ENCODE peak calls at places on chromosomes 6 and 20, in six cellular contexts. One of them, this sample, is unnamed.

GRCh38 chr6:131660195-131660594 is 23.1 kb downstream of the ENPP3 start:
- DNase-seq in A549: no peak
- DNase-seq in brain microvascular endothelial cell: peak
- DNase-seq in endothelial cell: no peak
- DNase-seq in uterus: no peak
- DNase-seq in cardiac fibroblast: peak
- DNase-seq in this sample: peak

GRCh38 chr6:31130751-31131150 is 8.1 kb downstream of the PSORS1C2 start:
- DNase-seq in A549: no peak
- DNase-seq in brain microvascular endothelial cell: no peak
- DNase-seq in endothelial cell: no peak
- DNase-seq in uterus: no peak
- DNase-seq in cardiac fibroblast: no peak
- DNase-seq in this sample: no peak

GRCh38 chr6:87220997-87221396 is 65.6 kb downstream of the ZNF292 start:
- DNase-seq in A549: no peak
- DNase-seq in brain microvascular endothelial cell: no peak
- DNase-seq in endothelial cell: no peak
- DNase-seq in uterus: no peak
- DNase-seq in cardiac fibroblast: no peak
- DNase-seq in this sample: no peak

GRCh38 chr6:167735498-167736201 is 91.1 kb upstream of the AFDN start:
- DNase-seq in A549: no peak
- DNase-seq in brain microvascular endothelial cell: no peak
- DNase-seq in endothelial cell: no peak
- DNase-seq in uterus: no peak
- DNase-seq in cardiac fibroblast: no peak
- DNase-seq in this sample: no peak

GRCh38 chr20:54633903-54634302 is 158.5 kb downstream of the DOK5 start:
- DNase-seq in A549: no peak
- DNase-seq in brain microvascular endothelial cell: no peak
- DNase-seq in endothelial cell: no peak
- DNase-seq in uterus: no peak
- DNase-seq in cardiac fibroblast: no peak
- DNase-seq in this sample: no peak

GRCh38 chr6:109466212-109466923 is 10.8 kb upstream of the MICAL1 start:
- DNase-seq in A549: no peak
- DNase-seq in brain microvascular endothelial cell: no peak
- DNase-seq in endothelial cell: no peak
- DNase-seq in uterus: no peak
- DNase-seq in cardiac fibroblast: no peak
- DNase-seq in this sample: no peak

GRCh38 chr20:6515261-6515660 is 252.2 kb upstream of the BMP2 start:
- DNase-seq in A549: no peak
- DNase-seq in brain microvascular endothelial cell: no peak
- DNase-seq in endothelial cell: no peak
- DNase-seq in uterus: no peak
- DNase-seq in cardiac fibroblast: no peak
- DNase-seq in this sample: no peak

GRCh38 chr6:62904687-62905086 is 306.6 kb upstream of the FKBP1C start:
- DNase-seq in A549: no peak
- DNase-seq in brain microvascular endothelial cell: no peak
- DNase-seq in endothelial cell: no peak
- DNase-seq in uterus: no peak
- DNase-seq in cardiac fibroblast: no peak
- DNase-seq in this sample: no peak

GRCh38 chr6:1337791-1338190 is 25.9 kb downstream of the FOXQ1 start:
- DNase-seq in A549: no peak
- DNase-seq in brain microvascular endothelial cell: no peak
- DNase-seq in endothelial cell: no peak
- DNase-seq in uterus: no peak
- DNase-seq in cardiac fibroblast: no peak
- DNase-seq in this sample: no peak

GRCh38 chr6:122804962-122805499 is 16.0 kb downstream of the SMPDL3A start:
- DNase-seq in A549: no peak
- DNase-seq in brain microvascular endothelial cell: no peak
- DNase-seq in endothelial cell: no peak
- DNase-seq in uterus: no peak
- DNase-seq in cardiac fibroblast: no peak
- DNase-seq in this sample: no peak

GRCh38 chr20:54103067-54103761 is 32.8 kb upstream of the BCAS1 start:
- DNase-seq in A549: no peak
- DNase-seq in brain microvascular endothelial cell: peak
- DNase-seq in endothelial cell: peak
- DNase-seq in uterus: peak
- DNase-seq in cardiac fibroblast: peak
- DNase-seq in this sample: no peak

GRCh38 chr6:62272118-62272517 is 13.9 kb downstream of the KHDRBS2 start:
- DNase-seq in A549: no peak
- DNase-seq in brain microvascular endothelial cell: no peak
- DNase-seq in endothelial cell: no peak
- DNase-seq in uterus: no peak
- DNase-seq in cardiac fibroblast: no peak
- DNase-seq in this sample: no peak

GRCh38 chr20:5001174-5002076 is at the start of gene SLC23A2:
- DNase-seq in A549: peak
- DNase-seq in brain microvascular endothelial cell: no peak
- DNase-seq in endothelial cell: peak
- DNase-seq in uterus: peak
- DNase-seq in cardiac fibroblast: no peak
- DNase-seq in this sample: no peak

GRCh38 chr6:31701666-31702420 is 1.3 kb downstream of the ABHD16A start:
- DNase-seq in A549: no peak
- DNase-seq in brain microvascular endothelial cell: peak
- DNase-seq in endothelial cell: no peak
- DNase-seq in uterus: no peak
- DNase-seq in cardiac fibroblast: no peak
- DNase-seq in this sample: no peak

GRCh38 chr6:5501837-5502236 is 240.5 kb downstream of the FARS2 start:
- DNase-seq in A549: no peak
- DNase-seq in brain microvascular endothelial cell: no peak
- DNase-seq in endothelial cell: no peak
- DNase-seq in uterus: no peak
- DNase-seq in cardiac fibroblast: no peak
- DNase-seq in this sample: no peak

GRCh38 chr6:3259491-3259958 is 778 bp downstream of the PSMG4 start:
- DNase-seq in A549: peak
- DNase-seq in brain microvascular endothelial cell: peak
- DNase-seq in endothelial cell: peak
- DNase-seq in uterus: no peak
- DNase-seq in cardiac fibroblast: peak
- DNase-seq in this sample: no peak

GRCh38 chr20:33125983-33126382 is 42.0 kb upstream of the BPIFA2 start:
- DNase-seq in A549: no peak
- DNase-seq in brain microvascular endothelial cell: no peak
- DNase-seq in endothelial cell: no peak
- DNase-seq in uterus: no peak
- DNase-seq in cardiac fibroblast: no peak
- DNase-seq in this sample: no peak

GRCh38 chr6:111484655-111484974 is 1.6 kb upstream of the REV3L start:
- DNase-seq in A549: no peak
- DNase-seq in brain microvascular endothelial cell: no peak
- DNase-seq in endothelial cell: no peak
- DNase-seq in uterus: no peak
- DNase-seq in cardiac fibroblast: peak
- DNase-seq in this sample: no peak

GRCh38 chr6:9523462-9523861 is 891.4 kb downstream of the TFAP2A start:
- DNase-seq in A549: no peak
- DNase-seq in brain microvascular endothelial cell: peak
- DNase-seq in endothelial cell: no peak
- DNase-seq in uterus: no peak
- DNase-seq in cardiac fibroblast: peak
- DNase-seq in this sample: peak

GRCh38 chr6:8918196-8918595 is 482.9 kb upstream of the SLC35B3 start:
- DNase-seq in A549: no peak
- DNase-seq in brain microvascular endothelial cell: no peak
- DNase-seq in endothelial cell: no peak
- DNase-seq in uterus: no peak
- DNase-seq in cardiac fibroblast: no peak
- DNase-seq in this sample: no peak

GRCh38 chr6:75563032-75563431 is 38.6 kb upstream of the SENP6 start:
- DNase-seq in A549: peak
- DNase-seq in brain microvascular endothelial cell: peak
- DNase-seq in endothelial cell: no peak
- DNase-seq in uterus: no peak
- DNase-seq in cardiac fibroblast: peak
- DNase-seq in this sample: no peak
- TF ChIP-seq CTCF in A549: no peak
- TF ChIP-seq CTCF in brain microvascular endothelial cell: peak
- TF ChIP-seq CTCF in endothelial cell: peak
- TF ChIP-seq CTCF in uterus: no peak
- TF ChIP-seq CTCF in cardiac fibroblast: peak
- TF ChIP-seq CTCF in this sample: peak

GRCh38 chr20:61875221-61875885 is 190.3 kb downstream of the TAF4 start:
- DNase-seq in A549: no peak
- DNase-seq in brain microvascular endothelial cell: no peak
- DNase-seq in endothelial cell: peak
- DNase-seq in uterus: no peak
- DNase-seq in cardiac fibroblast: no peak
- DNase-seq in this sample: no peak

GRCh38 chr20:61873651-61874420 is 191.8 kb downstream of the TAF4 start:
- DNase-seq in A549: no peak
- DNase-seq in brain microvascular endothelial cell: no peak
- DNase-seq in endothelial cell: no peak
- DNase-seq in uterus: no peak
- DNase-seq in cardiac fibroblast: no peak
- DNase-seq in this sample: no peak

GRCh38 chr20:61875996-61876395 is 189.7 kb downstream of the TAF4 start:
- DNase-seq in A549: no peak
- DNase-seq in brain microvascular endothelial cell: no peak
- DNase-seq in endothelial cell: no peak
- DNase-seq in uterus: no peak
- DNase-seq in cardiac fibroblast: no peak
- DNase-seq in this sample: no peak

GRCh38 chr20:61872371-61872900 is 193.2 kb downstream of the TAF4 start:
- DNase-seq in A549: no peak
- DNase-seq in brain microvascular endothelial cell: no peak
- DNase-seq in endothelial cell: no peak
- DNase-seq in uterus: no peak
- DNase-seq in cardiac fibroblast: no peak
- DNase-seq in this sample: no peak

DNA sequence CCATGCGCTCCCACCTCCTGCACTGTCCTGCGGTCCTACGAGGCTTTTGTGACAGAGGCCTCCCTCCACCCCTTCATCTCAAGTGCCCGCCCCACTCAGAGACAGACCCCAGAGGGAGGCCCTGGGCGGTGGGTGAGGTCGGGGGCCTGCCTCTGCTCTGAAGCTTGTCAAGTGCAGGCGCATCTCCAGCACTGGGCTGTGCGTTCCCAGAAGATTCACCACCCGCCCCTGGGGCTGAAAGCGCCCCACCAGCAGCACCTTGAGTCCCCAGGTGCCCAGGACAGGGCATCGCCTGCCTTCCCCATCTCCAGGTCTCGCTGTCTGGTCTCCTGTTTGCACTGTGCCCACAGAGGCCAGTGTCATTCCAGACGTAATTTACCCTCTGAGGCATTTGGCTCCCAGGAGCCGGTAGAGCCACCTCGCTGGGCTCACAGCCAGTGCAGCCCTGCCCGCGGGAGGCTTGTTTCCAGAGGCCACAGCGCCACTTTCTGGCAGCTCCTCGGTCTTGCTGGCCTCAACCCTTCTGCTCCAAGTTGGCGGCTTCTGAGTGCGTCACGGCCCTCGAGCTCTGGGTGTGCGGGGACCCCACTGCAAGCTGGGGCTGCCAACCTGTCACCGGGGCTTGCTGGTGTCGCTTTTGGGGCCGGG is 191.1 kb downstream of the TAF4 start:
- DNase-seq in A549: no peak
- DNase-seq in brain microvascular endothelial cell: no peak
- DNase-seq in endothelial cell: peak
- DNase-seq in uterus: no peak
- DNase-seq in cardiac fibroblast: peak
- DNase-seq in this sample: no peak
- TF ChIP-seq CTCF in A549: peak
- TF ChIP-seq CTCF in brain microvascular endothelial cell: peak
- TF ChIP-seq CTCF in endothelial cell: no peak
- TF ChIP-seq CTCF in uterus: no peak
- TF ChIP-seq CTCF in cardiac fibroblast: peak
- TF ChIP-seq CTCF in this sample: peak

GRCh38 chr6:112833546-112834215 is 486.6 kb downstream of the RFPL4B start:
- DNase-seq in A549: no peak
- DNase-seq in brain microvascular endothelial cell: no peak
- DNase-seq in endothelial cell: no peak
- DNase-seq in uterus: no peak
- DNase-seq in cardiac fibroblast: peak
- DNase-seq in this sample: no peak
- TF ChIP-seq CTCF in A549: no peak
- TF ChIP-seq CTCF in brain microvascular endothelial cell: no peak
- TF ChIP-seq CTCF in endothelial cell: no peak
- TF ChIP-seq CTCF in uterus: no peak
- TF ChIP-seq CTCF in cardiac fibroblast: no peak
- TF ChIP-seq CTCF in this sample: no peak

DNA sequence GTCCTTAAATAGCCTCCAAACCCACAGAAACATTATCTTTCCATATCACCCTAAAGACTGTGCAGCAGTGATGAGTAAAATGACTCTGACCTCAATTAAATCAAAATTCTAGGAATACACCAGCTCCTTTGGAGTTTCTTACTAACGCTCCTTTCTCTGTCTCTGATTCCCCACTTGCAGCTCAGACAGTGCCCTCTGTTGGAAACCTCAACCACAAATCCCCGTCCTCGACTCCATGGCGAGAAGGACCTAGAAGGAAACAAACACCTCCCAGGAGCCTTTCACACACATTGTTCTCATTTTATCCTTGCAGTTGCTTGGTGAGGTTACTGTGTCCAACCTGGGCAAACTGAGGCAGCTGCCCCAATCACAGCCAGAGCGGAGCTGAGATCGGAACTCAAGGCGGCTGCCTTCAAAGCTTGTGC is 17.7 kb upstream of the PARD6B start:
- DNase-seq in A549: no peak
- DNase-seq in brain microvascular endothelial cell: no peak
- DNase-seq in endothelial cell: peak
- DNase-seq in uterus: peak
- DNase-seq in cardiac fibroblast: peak
- DNase-seq in this sample: no peak
- TF ChIP-seq CTCF in A549: peak
- TF ChIP-seq CTCF in brain microvascular endothelial cell: peak
- TF ChIP-seq CTCF in endothelial cell: no peak
- TF ChIP-seq CTCF in uterus: peak
- TF ChIP-seq CTCF in cardiac fibroblast: peak
- TF ChIP-seq CTCF in this sample: peak